ENCODE peak calls at places on chromosomes 1 and 21, in nine cellular contexts. D is Daoy; X is mucosa of gallbladder; O is Calu3; F is T-helper 9 cell; J is lower lobe of right lung; K is brain microvascular endothelial cell; P is activated CD4-positive, alpha-beta T cell treated with anti-CD3 and anti-CD28 coated beads, Interleukin-2, amount 50 U/mL, for 24 hours; V is KBM-7. G is an unnamed sample.

GRCh38 chr21:44984792-44985440 is 45.1 kb downstream of the SLX9 start:
- DNase-seq in D (no peak), X (no peak), O (no peak), F (no peak), J (peak), K (no peak), P (no peak), V (no peak), G (no peak)

GRCh38 chr21:35976929-35977328 is 83.4 kb downstream of the SETD4 start:
- DNase-seq in D (no peak), X (no peak), O (no peak), F (no peak), J (no peak), K (no peak), P (no peak), V (no peak), G (no peak)

GRCh38 chr1:4794020-4794780 is 139.8 kb downstream of the AJAP1 start:
- DNase-seq in D (no peak), X (no peak), O (no peak), F (no peak), J (no peak), K (no peak), P (no peak), V (no peak), G (no peak)

GRCh38 chr1:223556414-223557124 is 108.9 kb downstream of the CAPN8 start:
- DNase-seq in D (peak), X (peak), O (peak), F (no peak), J (peak), K (peak), P (no peak), V (peak), G (peak)

GRCh38 chr21:42154237-42155044 is 64.5 kb upstream of the ABCG1 start:
- DNase-seq in D (no peak), X (no peak), O (no peak), F (no peak), J (no peak), K (no peak), P (no peak), V (no peak), G (no peak)

GRCh38 chr1:243346481-243346880 is 90.6 kb downstream of the SDCCAG8 start:
- DNase-seq in D (no peak), X (no peak), O (no peak), F (no peak), J (no peak), K (no peak), P (no peak), V (no peak), G (no peak)

GRCh38 chr1:171963762-171964161 is 122.5 kb downstream of the DNM3 start:
- DNase-seq in D (no peak), X (no peak), O (no peak), F (no peak), J (no peak), K (no peak), P (no peak), V (no peak), G (no peak)

GRCh38 chr1:155976913-155977606 is 1.3 kb downstream of the ARHGEF2 start:
- DNase-seq in D (no peak), X (no peak), O (no peak), F (no peak), J (no peak), K (no peak), P (no peak), V (no peak), G (peak)

GRCh38 chr1:9269078-9269501 is 23.6 kb upstream of the SPSB1 start:
- DNase-seq in D (peak), X (no peak), O (no peak), F (no peak), J (no peak), K (no peak), P (no peak), V (no peak), G (no peak)

GRCh38 chr1:78492376-78492950 is 1.7 kb downstream of the PTGFR start:
- DNase-seq in D (peak), X (no peak), O (no peak), F (no peak), J (no peak), K (no peak), P (no peak), V (no peak), G (no peak)

GRCh38 chr1:15949453-15950245 is 26.3 kb downstream of the ZBTB17 start:
- DNase-seq in D (peak), X (peak), O (no peak), F (peak), J (peak), K (peak), P (peak), V (no peak), G (no peak)

GRCh38 chr1:94050263-94050662 is 70.7 kb downstream of the ABCA4 start:
- DNase-seq in D (no peak), X (no peak), O (no peak), F (no peak), J (no peak), K (no peak), P (no peak), V (no peak), G (no peak)

GRCh38 chr1:242523282-242523967 is 1.1 kb downstream of the PLD5 start:
- DNase-seq in D (no peak), X (no peak), O (no peak), F (no peak), J (no peak), K (no peak), P (no peak), V (no peak), G (no peak)

GRCh38 chr1:232590742-232591082 is 39.2 kb downstream of the SIPA1L2 start:
- DNase-seq in D (no peak), X (no peak), O (no peak), F (no peak), J (no peak), K (no peak), P (no peak), V (no peak), G (no peak)

GRCh38 chr1:999797-1000356 is at the start of gene HES4:
- DNase-seq in D (peak), X (peak), O (peak), F (peak), J (peak), K (peak), P (no peak), V (peak), G (peak)

GRCh38 chr1:205298191-205298994 is 23.2 kb downstream of the NUAK2 start:
- DNase-seq in D (peak), X (no peak), O (peak), F (no peak), J (no peak), K (peak), P (no peak), V (no peak), G (no peak)

G was measured in HT-29.